ENCODE peak calls at places on chromosomes 13 and 19, in eight cellular contexts. N is fibroblast of the aortic adventitia, E is EL, D is left kidney, F is HFF-Myc, Y is transverse colon, Q is T-helper 9 cell, X is mucosa of descending colon. C is an unnamed sample.

GRCh38 chr13:60012503-60012902 is 151.2 kb downstream of the DIAPH3 start:
- DNase-seq in N (no peak), E (no peak), D (peak; percentile 2), F (no peak), Y (peak; percentile 50), Q (no peak), X (peak; percentile 29), C (no peak)

GRCh38 chr13:65597839-65598818 is 1632.0 kb downstream of the PCDH9 start:
- DNase-seq in N (peak; percentile 75), E (peak; percentile 82), D (no peak), F (no peak), Y (no peak), Q (no peak), X (no peak), C (no peak)

GRCh38 chr19:38224014-38224862 is at the start of gene DPF1:
- DNase-seq in N (peak; percentile 35), E (peak; percentile 84), D (peak; percentile 92), F (peak; percentile 31), Y (peak; percentile 24), Q (peak; percentile 25), X (peak; percentile 59), C (peak; percentile 94)

GRCh38 chr19:34096020-34096915 is 76.0 kb upstream of the LSM14A start:
- DNase-seq in N (peak; percentile 66), E (peak; percentile 57), D (peak; percentile 84), F (peak; percentile 14), Y (no peak), Q (no peak), X (no peak), C (peak; percentile 83)

GRCh38 chr13:26498524-26499208 is 58.8 kb upstream of the WASF3 start:
- DNase-seq in N (peak; percentile 19), E (peak; percentile 37), D (peak; percentile 57), F (no peak), Y (no peak), Q (no peak), X (no peak), C (no peak)

GRCh38 chr13:109182777-109183465 is 553.5 kb downstream of the MYO16 start:
- DNase-seq in N (no peak), E (no peak), D (no peak), F (no peak), Y (no peak), Q (no peak), X (no peak), C (peak; percentile 58)

GRCh38 chr13:23965346-23965745 is 68.0 kb upstream of the C1QTNF9B start:
- DNase-seq in N (no peak), E (no peak), D (no peak), F (no peak), Y (no peak), Q (no peak), X (no peak), C (no peak)

GRCh38 chr13:28059214-28059613 is 41.2 kb downstream of the FLT3 start:
- DNase-seq in N (peak; percentile 7), E (peak; percentile 34), D (no peak), F (no peak), Y (peak; percentile 51), Q (peak; percentile 23), X (peak; percentile 51), C (peak; percentile 83)

GRCh38 chr13:98273824-98274786 is 97.0 kb upstream of the RNF113B start:
- DNase-seq in N (no peak), E (no peak), D (peak; percentile 84), F (no peak), Y (no peak), Q (no peak), X (no peak), C (peak; percentile 71)

GRCh38 chr19:17761148-17761547 is 9.9 kb downstream of the FCHO1 start:
- DNase-seq in N (no peak), E (no peak), D (no peak), F (no peak), Y (no peak), Q (no peak), X (no peak), C (no peak)

GRCh38 chr13:20988033-20988908 is 73.1 kb downstream of the LATS2 start:
- DNase-seq in N (no peak), E (no peak), D (no peak), F (no peak), Y (no peak), Q (no peak), X (no peak), C (no peak)

GRCh38 chr19:57830071-57830602 is at the start of gene ZNF587B:
- DNase-seq in N (peak; percentile 62), E (peak; percentile 83), D (peak; percentile 95), F (peak; percentile 65), Y (peak; percentile 64), Q (peak; percentile 17), X (peak; percentile 78), C (peak; percentile 99)

GRCh38 chr13:23672616-23673015 is 102.4 kb downstream of the TNFRSF19 start:
- DNase-seq in N (no peak), E (no peak), D (no peak), F (no peak), Y (no peak), Q (no peak), X (no peak), C (no peak)

GRCh38 chr13:48233097-48233885 is at the start of gene ITM2B:
- DNase-seq in N (peak; percentile 66), E (peak; percentile 73), D (peak; percentile 92), F (no peak), Y (peak; percentile 82), Q (peak; percentile 62), X (peak; percentile 89), C (peak; percentile 81)

GRCh38 chr13:26971990-26972888 is 199.4 kb downstream of the USP12 start:
- DNase-seq in N (peak; percentile 27), E (peak; percentile 31), D (peak; percentile 76), F (no peak), Y (peak; percentile 80), Q (no peak), X (peak; percentile 84), C (peak; percentile 81)

GRCh38 chr13:38814331-38814730 is 127.5 kb downstream of the FREM2 start:
- DNase-seq in N (no peak), E (no peak), D (no peak), F (no peak), Y (peak; percentile 33), Q (no peak), X (peak; percentile 36), C (no peak)

GRCh38 chr19:4369888-4370260 is 26.5 kb downstream of the MPND start:
- DNase-seq in N (no peak), E (no peak), D (peak; percentile 73), F (no peak), Y (peak; percentile 76), Q (peak; percentile 56), X (peak; percentile 78), C (peak; percentile 65)

GRCh38 chr13:89497658-89498057 is 1826.5 kb downstream of the SLITRK5 start:
- DNase-seq in N (no peak), E (no peak), D (no peak), F (no peak), Y (no peak), Q (no peak), X (no peak), C (no peak)

GRCh38 chr19:11578342-11579142 is 1.1 kb upstream of the ACP5 start:
- DNase-seq in N (no peak), E (no peak), D (peak; percentile 80), F (no peak), Y (peak; percentile 61), Q (peak; percentile 16), X (peak; percentile 72), C (peak; percentile 67)

GRCh38 chr19:56132316-56132822 is 8.7 kb upstream of the ZNF444 start:
- DNase-seq in N (peak; percentile 82), E (no peak), D (peak; percentile 86), F (no peak), Y (no peak), Q (no peak), X (no peak), C (no peak)

GRCh38 chr13:44899967-44900366 is 89.3 kb downstream of the NUFIP1 start:
- DNase-seq in N (no peak), E (no peak), D (no peak), F (no peak), Y (no peak), Q (no peak), X (no peak), C (no peak)

GRCh38 chr19:14182481-14182880 is 23.5 kb downstream of the ADGRL1 start:
- DNase-seq in N (no peak), E (no peak), D (no peak), F (no peak), Y (no peak), Q (no peak), X (no peak), C (no peak)

GRCh38 chr19:9295411-9295849 is 14.2 kb downstream of the ZNF699 start:
- DNase-seq in N (no peak), E (peak; percentile 31), D (no peak), F (no peak), Y (no peak), Q (no peak), X (no peak), C (peak; percentile 30)

GRCh38 chr13:88281846-88282245 is 610.7 kb downstream of the SLITRK5 start:
- DNase-seq in N (no peak), E (no peak), D (no peak), F (no peak), Y (no peak), Q (no peak), X (no peak), C (no peak)

GRCh38 chr13:79631260-79631659 is 150.3 kb downstream of the NDFIP2 start:
- DNase-seq in N (peak; percentile 94), E (peak; percentile 93), D (peak; percentile 42), F (peak; percentile 70), Y (no peak), Q (no peak), X (no peak), C (peak; percentile 12)

GRCh38 chr19:53659292-53659691 is 27.5 kb downstream of the DPRX start:
- DNase-seq in N (no peak), E (peak; percentile 6), D (peak; percentile 73), F (no peak), Y (no peak), Q (no peak), X (no peak), C (peak; percentile 94)

GRCh38 chr19:1169921-1170885 is 3.9 kb downstream of the SBNO2 start:
- DNase-seq in N (peak; percentile 80), E (peak; percentile 65), D (peak; percentile 56), F (no peak), Y (peak; percentile 54), Q (no peak), X (no peak), C (no peak)

GRCh38 chr13:20425819-20426219 is 99.8 kb downstream of the CRYL1 start:
- DNase-seq in N (no peak), E (no peak), D (peak; percentile 69), F (no peak), Y (no peak), Q (no peak), X (no peak), C (no peak)